ENCODE peak calls at places on chromosomes 12 and 14, in five cellular contexts. One of them, this sample, is unnamed.
A peak's percentile ranks its signal among the peaks of the same experiment; 100 is the strongest.

GRCh38 chr12:116053479-116054195 is 223.9 kb downstream of the MED13L start:
- DNase-seq in mesendoderm: no peak
- DNase-seq in cardiac muscle cell: peak; percentile 97
- DNase-seq in dorsolateral prefrontal cortex: no peak
- DNase-seq in IMR-90: peak; percentile 81
- DNase-seq in this sample: no peak

GRCh38 chr12:65937181-65937641 is 112.9 kb downstream of the HMGA2 start:
- DNase-seq in IMR-90: peak; percentile 35
- DNase-seq in dorsolateral prefrontal cortex: no peak
- DNase-seq in cardiac muscle cell: no peak
- DNase-seq in mesendoderm: no peak
- DNase-seq in this sample: no peak

GRCh38 chr12:41709463-41710285 is 435.0 kb downstream of the GXYLT1 start:
- DNase-seq in dorsolateral prefrontal cortex: no peak
- DNase-seq in mesendoderm: peak; percentile 77
- DNase-seq in IMR-90: no peak
- DNase-seq in cardiac muscle cell: no peak
- DNase-seq in this sample: no peak

GRCh38 chr14:93137864-93138263 is 22.1 kb upstream of the ITPK1 start:
- DNase-seq in dorsolateral prefrontal cortex: no peak
- DNase-seq in cardiac muscle cell: peak; percentile 46
- DNase-seq in mesendoderm: no peak
- DNase-seq in IMR-90: peak; percentile 12
- DNase-seq in this sample: no peak

GRCh38 chr12:76020281-76020680 is 11.3 kb downstream of the PHLDA1 start:
- DNase-seq in dorsolateral prefrontal cortex: no peak
- DNase-seq in mesendoderm: peak; percentile 85
- DNase-seq in IMR-90: peak; percentile 80
- DNase-seq in cardiac muscle cell: peak; percentile 75
- DNase-seq in this sample: no peak

GRCh38 chr14:29168149-29168548 is 401.6 kb downstream of the FOXG1 start:
- DNase-seq in IMR-90: no peak
- DNase-seq in mesendoderm: no peak
- DNase-seq in dorsolateral prefrontal cortex: no peak
- DNase-seq in cardiac muscle cell: no peak
- DNase-seq in this sample: no peak

GRCh38 chr14:56085471-56085870 is 32.7 kb upstream of the PELI2 start:
- DNase-seq in dorsolateral prefrontal cortex: no peak
- DNase-seq in cardiac muscle cell: no peak
- DNase-seq in IMR-90: no peak
- DNase-seq in mesendoderm: no peak
- DNase-seq in this sample: no peak

GRCh38 chr12:113651662-113652061 is 180.0 kb upstream of the LHX5 start:
- DNase-seq in cardiac muscle cell: no peak
- DNase-seq in dorsolateral prefrontal cortex: no peak
- DNase-seq in mesendoderm: no peak
- DNase-seq in IMR-90: no peak
- DNase-seq in this sample: no peak

GRCh38 chr14:71686677-71687076 is 245.6 kb upstream of the RGS6 start:
- DNase-seq in IMR-90: peak; percentile 36
- DNase-seq in cardiac muscle cell: peak; percentile 83
- DNase-seq in dorsolateral prefrontal cortex: no peak
- DNase-seq in mesendoderm: no peak
- DNase-seq in this sample: no peak

GRCh38 chr14:77580964-77581505 is 35.4 kb downstream of the SPTLC2 start:
- DNase-seq in cardiac muscle cell: peak; percentile 64
- DNase-seq in dorsolateral prefrontal cortex: no peak
- DNase-seq in mesendoderm: peak; percentile 21
- DNase-seq in IMR-90: peak; percentile 89
- DNase-seq in this sample: no peak

GRCh38 chr12:43740511-43741100 is 18.0 kb downstream of the PUS7L start:
- DNase-seq in dorsolateral prefrontal cortex: no peak
- DNase-seq in IMR-90: peak; percentile 14
- DNase-seq in mesendoderm: no peak
- DNase-seq in cardiac muscle cell: peak; percentile 51
- DNase-seq in this sample: no peak

GRCh38 chr14:58944226-58944769 is 244.2 kb upstream of the DAAM1 start:
- DNase-seq in dorsolateral prefrontal cortex: no peak
- DNase-seq in cardiac muscle cell: no peak
- DNase-seq in mesendoderm: peak; percentile 45
- DNase-seq in IMR-90: no peak
- DNase-seq in this sample: no peak

GRCh38 chr12:9756756-9757155 is 3.9 kb downstream of the CD69 start:
- DNase-seq in cardiac muscle cell: no peak
- DNase-seq in mesendoderm: no peak
- DNase-seq in dorsolateral prefrontal cortex: no peak
- DNase-seq in IMR-90: no peak
- DNase-seq in this sample: no peak

GRCh38 chr14:93036652-93037341 is 78.9 kb downstream of the ITPK1 start:
- DNase-seq in cardiac muscle cell: peak; percentile 70
- DNase-seq in IMR-90: no peak
- DNase-seq in mesendoderm: no peak
- DNase-seq in dorsolateral prefrontal cortex: peak; percentile 87
- DNase-seq in this sample: no peak

GRCh38 chr12:131963381-131963780 is 13.6 kb downstream of the EP400 start:
- DNase-seq in IMR-90: no peak
- DNase-seq in cardiac muscle cell: no peak
- DNase-seq in dorsolateral prefrontal cortex: no peak
- DNase-seq in mesendoderm: no peak
- DNase-seq in this sample: no peak

GRCh38 chr14:54366726-54367707 is 29.8 kb upstream of the CDKN3 start:
- DNase-seq in cardiac muscle cell: peak; percentile 83
- DNase-seq in IMR-90: peak; percentile 70
- DNase-seq in mesendoderm: peak; percentile 94
- DNase-seq in dorsolateral prefrontal cortex: peak; percentile 50
- DNase-seq in this sample: no peak

GRCh38 chr12:68001486-68002466 is 12.5 kb downstream of the IFNG-AS1 start:
- DNase-seq in mesendoderm: peak; percentile 38
- DNase-seq in dorsolateral prefrontal cortex: no peak
- DNase-seq in IMR-90: peak; percentile 6
- DNase-seq in cardiac muscle cell: peak; percentile 28
- DNase-seq in this sample: no peak

GRCh38 chr12:2596441-2596840 is 198.3 kb upstream of the FKBP4 start:
- DNase-seq in mesendoderm: no peak
- DNase-seq in dorsolateral prefrontal cortex: no peak
- DNase-seq in IMR-90: no peak
- DNase-seq in cardiac muscle cell: no peak
- DNase-seq in this sample: no peak

GRCh38 chr14:101734241-101734847 is 27.2 kb upstream of the PPP2R5C start:
- DNase-seq in mesendoderm: no peak
- DNase-seq in dorsolateral prefrontal cortex: no peak
- DNase-seq in IMR-90: no peak
- DNase-seq in cardiac muscle cell: no peak
- DNase-seq in this sample: no peak

GRCh38 chr12:76277480-76277879 is 70.7 kb downstream of the BBS10 start:
- DNase-seq in IMR-90: peak; percentile 87
- DNase-seq in dorsolateral prefrontal cortex: no peak
- DNase-seq in mesendoderm: no peak
- DNase-seq in cardiac muscle cell: peak; percentile 74
- DNase-seq in this sample: no peak

GRCh38 chr12:49491823-49492222 is 47.0 kb upstream of the KCNH3 start:
- DNase-seq in dorsolateral prefrontal cortex: no peak
- DNase-seq in mesendoderm: no peak
- DNase-seq in cardiac muscle cell: peak; percentile 68
- DNase-seq in IMR-90: no peak
- DNase-seq in this sample: no peak

GRCh38 chr12:103877934-103878510 is 37.0 kb upstream of the NT5DC3 start:
- DNase-seq in mesendoderm: peak; percentile 80
- DNase-seq in IMR-90: peak; percentile 68
- DNase-seq in dorsolateral prefrontal cortex: no peak
- DNase-seq in cardiac muscle cell: peak; percentile 78
- DNase-seq in this sample: peak; percentile 35

GRCh38 chr12:34208331-34209258 is 186.3 kb downstream of the ALG10 start:
- DNase-seq in dorsolateral prefrontal cortex: no peak
- DNase-seq in cardiac muscle cell: no peak
- DNase-seq in mesendoderm: no peak
- DNase-seq in IMR-90: no peak
- DNase-seq in this sample: no peak

GRCh38 chr12:67525500-67525884 is 123.1 kb upstream of the DYRK2 start:
- DNase-seq in mesendoderm: no peak
- DNase-seq in dorsolateral prefrontal cortex: no peak
- DNase-seq in cardiac muscle cell: no peak
- DNase-seq in IMR-90: no peak
- DNase-seq in this sample: no peak

GRCh38 chr12:95177201-95177768 is 40.0 kb downstream of the FGD6 start:
- DNase-seq in mesendoderm: no peak
- DNase-seq in IMR-90: no peak
- DNase-seq in dorsolateral prefrontal cortex: no peak
- DNase-seq in cardiac muscle cell: peak; percentile 28
- DNase-seq in this sample: no peak

GRCh38 chr14:67644428-67644827 is 24.7 kb downstream of the ARG2 start:
- DNase-seq in mesendoderm: no peak
- DNase-seq in IMR-90: peak; percentile 28
- DNase-seq in cardiac muscle cell: peak; percentile 60
- DNase-seq in dorsolateral prefrontal cortex: no peak
- DNase-seq in this sample: no peak

GRCh38 chr14:64703393-64704144 is 655 bp upstream of the PLEKHG3 start:
- DNase-seq in dorsolateral prefrontal cortex: peak; percentile 50
- DNase-seq in IMR-90: no peak
- DNase-seq in mesendoderm: peak; percentile 88
- DNase-seq in cardiac muscle cell: peak; percentile 46
- DNase-seq in this sample: no peak

GRCh38 chr12:110109037-110109836 is 14.9 kb upstream of the IFT81 start:
- DNase-seq in dorsolateral prefrontal cortex: no peak
- DNase-seq in mesendoderm: peak; percentile 90
- DNase-seq in cardiac muscle cell: peak; percentile 99
- DNase-seq in IMR-90: peak; percentile 99
- DNase-seq in this sample: no peak

GRCh38 chr12:40947812-40948211 is 240.3 kb upstream of the PDZRN4 start:
- DNase-seq in cardiac muscle cell: no peak
- DNase-seq in mesendoderm: no peak
- DNase-seq in IMR-90: no peak
- DNase-seq in dorsolateral prefrontal cortex: no peak
- DNase-seq in this sample: no peak

GRCh38 chr14:76768201-76768656 is 7.0 kb downstream of the VASH1 start:
- DNase-seq in IMR-90: no peak
- DNase-seq in mesendoderm: peak; percentile 83
- DNase-seq in cardiac muscle cell: peak; percentile 56
- DNase-seq in dorsolateral prefrontal cortex: no peak
- DNase-seq in this sample: no peak

GRCh38 chr12:85688837-85689236 is 147.4 kb downstream of the RASSF9 start:
- DNase-seq in cardiac muscle cell: peak; percentile 6
- DNase-seq in mesendoderm: no peak
- DNase-seq in dorsolateral prefrontal cortex: no peak
- DNase-seq in IMR-90: no peak
- DNase-seq in this sample: no peak

GRCh38 chr14:59631237-59631636 is 54.6 kb upstream of the CCDC175 start:
- DNase-seq in cardiac muscle cell: peak; percentile 2
- DNase-seq in IMR-90: no peak
- DNase-seq in dorsolateral prefrontal cortex: no peak
- DNase-seq in mesendoderm: peak; percentile 84
- DNase-seq in this sample: no peak

DNA sequence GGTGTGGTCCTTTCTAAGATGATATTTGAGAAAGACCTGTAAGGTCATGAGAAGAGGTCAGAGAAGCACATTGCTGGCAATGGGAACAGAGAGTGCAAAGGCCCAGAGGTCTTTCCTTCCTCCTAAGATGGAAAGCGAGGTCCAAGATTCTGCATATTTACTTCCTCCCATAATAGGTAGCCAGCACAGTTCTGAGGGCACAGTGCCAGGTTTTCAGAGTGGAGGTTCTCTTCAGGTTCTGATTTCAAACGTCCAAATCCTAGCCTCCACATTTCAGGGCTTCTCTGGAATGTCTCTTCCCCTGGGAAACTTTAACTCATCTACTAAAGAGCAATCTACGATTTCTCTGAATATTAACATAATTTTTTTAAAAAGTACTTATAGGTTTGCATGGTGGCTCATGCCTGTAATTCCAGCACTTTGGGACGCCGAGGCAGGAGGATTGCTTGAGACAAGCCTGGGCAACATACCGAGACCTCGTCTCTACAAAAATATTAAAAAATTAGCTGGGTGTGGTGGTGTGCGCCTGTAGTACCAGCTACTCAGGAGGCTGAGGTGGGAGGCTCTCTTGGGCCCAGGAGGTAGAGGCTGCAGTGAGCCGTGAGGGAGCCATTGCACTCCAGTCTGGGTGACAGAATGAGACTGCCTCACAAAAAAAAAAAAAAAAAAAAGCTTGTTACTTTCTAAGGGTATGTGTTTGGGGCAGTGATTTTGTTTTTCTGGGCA is 526 bp upstream of the MRPL42 start:
- DNase-seq in mesendoderm: no peak
- DNase-seq in cardiac muscle cell: no peak
- DNase-seq in dorsolateral prefrontal cortex: no peak
- DNase-seq in IMR-90: no peak
- DNase-seq in this sample: no peak
- H3K27ac ChIP-seq in mesendoderm: no peak overlapping the region
- H3K27ac ChIP-seq in cardiac muscle cell: no peak overlapping the region
- H3K27ac ChIP-seq in dorsolateral prefrontal cortex: peak overlapping the region; percentile 85
- H3K27ac ChIP-seq in IMR-90: no peak overlapping the region
- H3K27ac ChIP-seq in this sample: no peak overlapping the region

DNA sequence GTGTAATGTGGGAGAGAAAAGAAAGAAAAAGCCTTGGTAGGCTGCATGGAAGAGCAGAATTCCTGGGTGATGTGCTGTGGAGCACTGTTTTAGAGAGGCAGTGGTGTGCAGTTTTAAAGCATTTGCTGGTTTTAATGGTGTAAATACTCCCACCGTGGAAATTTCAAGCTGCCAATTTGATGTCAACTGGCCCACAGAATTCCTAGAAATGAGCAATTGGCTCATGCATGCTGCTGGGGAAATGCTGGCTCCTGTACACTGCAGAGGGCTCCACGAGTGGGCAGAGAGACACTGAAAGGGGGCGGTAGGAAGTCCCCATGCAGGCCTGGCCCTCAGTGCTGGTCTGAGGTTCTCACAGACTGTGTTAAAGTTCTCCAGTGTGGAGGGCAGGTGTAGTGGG is 99.4 kb upstream of the NTF3 start:
- DNase-seq in mesendoderm: no peak
- DNase-seq in cardiac muscle cell: no peak
- DNase-seq in dorsolateral prefrontal cortex: no peak
- DNase-seq in IMR-90: no peak
- DNase-seq in this sample: no peak
- H3K27ac ChIP-seq in mesendoderm: no peak overlapping the region
- H3K27ac ChIP-seq in cardiac muscle cell: no peak overlapping the region
- H3K27ac ChIP-seq in dorsolateral prefrontal cortex: no peak overlapping the region
- H3K27ac ChIP-seq in IMR-90: no peak overlapping the region
- H3K27ac ChIP-seq in this sample: no peak overlapping the region

GRCh38 chr14:34865889-34866574 is 9.1 kb downstream of the BAZ1A start:
- DNase-seq in mesendoderm: no peak
- DNase-seq in dorsolateral prefrontal cortex: no peak
- DNase-seq in IMR-90: no peak
- DNase-seq in cardiac muscle cell: no peak
- DNase-seq in this sample: no peak
- H3K27ac ChIP-seq in mesendoderm: no peak overlapping the region
- H3K27ac ChIP-seq in dorsolateral prefrontal cortex: no peak overlapping the region
- H3K27ac ChIP-seq in IMR-90: no peak overlapping the region
- H3K27ac ChIP-seq in cardiac muscle cell: no peak overlapping the region
- H3K27ac ChIP-seq in this sample: no peak overlapping the region

DNA sequence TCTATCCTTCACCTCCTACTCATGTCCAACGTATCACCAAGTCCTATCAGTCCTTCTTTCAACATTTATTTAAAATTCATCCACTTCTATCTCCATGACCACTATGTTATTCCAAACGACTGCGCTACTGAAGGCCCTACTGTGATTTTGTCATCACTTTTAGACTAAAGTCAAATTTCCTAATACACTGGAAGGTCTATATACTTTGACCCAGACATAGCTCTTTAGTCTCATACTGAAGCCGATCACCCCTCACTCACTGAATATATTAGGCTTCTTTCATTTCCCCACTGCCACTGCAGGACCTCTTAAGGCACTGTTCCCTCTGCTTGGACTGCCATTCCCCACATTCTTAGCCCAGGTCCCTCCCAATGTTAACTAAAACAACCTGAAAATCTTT is 25.6 kb downstream of the SLC38A4 start:
- DNase-seq in IMR-90: no peak
- DNase-seq in dorsolateral prefrontal cortex: no peak
- DNase-seq in mesendoderm: no peak
- DNase-seq in cardiac muscle cell: no peak
- DNase-seq in this sample: no peak
- H3K27ac ChIP-seq in IMR-90: no peak overlapping the region
- H3K27ac ChIP-seq in dorsolateral prefrontal cortex: no peak overlapping the region
- H3K27ac ChIP-seq in mesendoderm: no peak overlapping the region
- H3K27ac ChIP-seq in cardiac muscle cell: no peak overlapping the region
- H3K27ac ChIP-seq in this sample: no peak overlapping the region